ENCODE peak calls at places on chromosomes 1 and 21, in nine cellular contexts. E, P, T, B, D, X, A, N and J are unnamed samples.
A peak's percentile ranks its signal among the peaks of the same experiment; 100 is the strongest.

GRCh38 chr1:202811296-202812175 is 782 bp downstream of the PCAT6 start:
- DNase-seq in E (no peak), N (peak; percentile 40), B (no peak), X (peak; percentile 78), P (peak; percentile 8), A (no peak), T (peak; percentile 23), D (no peak), J (no peak)

GRCh38 chr1:162605225-162605927 is 26.9 kb upstream of the DDR2 start:
- DNase-seq in D (no peak), X (no peak), P (peak; percentile 98), E (no peak), B (no peak), A (no peak), T (no peak), N (no peak), J (peak; percentile 89)

GRCh38 chr21:43189936-43190335 is 21.1 kb downstream of the CRYAA start:
- DNase-seq in B (no peak), X (no peak), E (no peak), A (no peak), D (no peak), T (no peak), N (peak; percentile 2), P (no peak), J (no peak)

GRCh38 chr1:34529935-34530859 is 224.7 kb upstream of the GJB5 start:
- DNase-seq in B (no peak), N (no peak), D (no peak), E (no peak), T (no peak), P (no peak), X (no peak), A (no peak), J (no peak)

GRCh38 chr1:219477861-219478260 is 135.0 kb downstream of the ZC3H11B start:
- DNase-seq in N (no peak), T (no peak), A (no peak), E (no peak), X (no peak), B (no peak), P (no peak), D (no peak), J (no peak)

GRCh38 chr21:46007498-46007868 is 25.9 kb downstream of the COL6A1 start:
- DNase-seq in P (no peak), A (no peak), N (no peak), B (no peak), T (no peak), E (no peak), D (no peak), X (no peak), J (no peak)

GRCh38 chr1:18047122-18047521 is 60.5 kb upstream of the IGSF21 start:
- DNase-seq in X (no peak), A (no peak), E (no peak), D (no peak), P (no peak), T (no peak), B (no peak), N (no peak), J (no peak)

GRCh38 chr1:212700892-212701819 is 1.5 kb upstream of the BATF3 start:
- DNase-seq in A (peak; percentile 45), T (no peak), X (peak; percentile 55), P (peak; percentile 58), E (peak; percentile 39), N (peak; percentile 51), D (no peak), B (peak; percentile 54), J (peak; percentile 69)

GRCh38 chr1:15354580-15354965 is 55.1 kb upstream of the EFHD2 start:
- DNase-seq in D (no peak), B (no peak), P (peak; percentile 70), X (no peak), A (no peak), E (peak; percentile 28), N (no peak), T (no peak), J (peak; percentile 51)